ENCODE peak calls at places on chromosomes 12 and 14, in six cellular contexts. One of them, this sample, is unnamed.

GRCh38 chr12:1424674-1425395 is 169.5 kb downstream of the FBXL14 start:
- DNase-seq in HepG2: no peak
- DNase-seq in WTC11: no peak
- DNase-seq in H1: no peak
- DNase-seq in K562: no peak
- DNase-seq in GM12878: no peak
- DNase-seq in this sample: no peak

GRCh38 chr12:129049917-129050316 is 196.6 kb downstream of the GLT1D1 start:
- DNase-seq in K562: peak
- DNase-seq in HepG2: no peak
- DNase-seq in WTC11: no peak
- DNase-seq in H1: no peak
- DNase-seq in GM12878: no peak
- DNase-seq in this sample: no peak

GRCh38 chr12:12441891-12442461 is 85.1 kb downstream of the BORCS5 start:
- DNase-seq in GM12878: no peak
- DNase-seq in WTC11: no peak
- DNase-seq in H1: no peak
- DNase-seq in HepG2: no peak
- DNase-seq in K562: peak
- DNase-seq in this sample: no peak

GRCh38 chr12:55965941-55966407 is at the start of gene PMEL:
- DNase-seq in H1: no peak
- DNase-seq in K562: no peak
- DNase-seq in HepG2: no peak
- DNase-seq in WTC11: peak
- DNase-seq in GM12878: no peak
- DNase-seq in this sample: no peak

GRCh38 chr12:21547437-21547836 is 21.3 kb downstream of the SPX start:
- DNase-seq in K562: no peak
- DNase-seq in H1: no peak
- DNase-seq in WTC11: no peak
- DNase-seq in HepG2: no peak
- DNase-seq in GM12878: no peak
- DNase-seq in this sample: no peak

GRCh38 chr12:23113781-23114180 is 488.8 kb downstream of the ETNK1 start:
- DNase-seq in K562: no peak
- DNase-seq in GM12878: no peak
- DNase-seq in WTC11: no peak
- DNase-seq in H1: no peak
- DNase-seq in HepG2: no peak
- DNase-seq in this sample: no peak

GRCh38 chr14:103923863-103924262 is 4.4 kb upstream of the TDRD9 start:
- DNase-seq in WTC11: no peak
- DNase-seq in K562: peak
- DNase-seq in HepG2: no peak
- DNase-seq in H1: no peak
- DNase-seq in GM12878: no peak
- DNase-seq in this sample: no peak

GRCh38 chr12:12278899-12279298 is 12.1 kb upstream of the LRP6 start:
- DNase-seq in GM12878: no peak
- DNase-seq in HepG2: no peak
- DNase-seq in K562: no peak
- DNase-seq in H1: no peak
- DNase-seq in WTC11: no peak
- DNase-seq in this sample: no peak

GRCh38 chr12:57368349-57369095 is 62.3 kb downstream of the R3HDM2 start:
- DNase-seq in HepG2: peak
- DNase-seq in K562: no peak
- DNase-seq in H1: no peak
- DNase-seq in WTC11: no peak
- DNase-seq in GM12878: no peak
- DNase-seq in this sample: no peak

GRCh38 chr12:80954857-80955520 is 17.3 kb upstream of the LIN7A start:
- DNase-seq in H1: no peak
- DNase-seq in K562: no peak
- DNase-seq in GM12878: no peak
- DNase-seq in HepG2: no peak
- DNase-seq in WTC11: no peak
- DNase-seq in this sample: no peak

GRCh38 chr14:65412189-65412846 is at the start of gene FUT8:
- DNase-seq in WTC11: peak
- DNase-seq in K562: peak
- DNase-seq in HepG2: peak
- DNase-seq in H1: peak
- DNase-seq in GM12878: peak
- DNase-seq in this sample: peak

GRCh38 chr12:113092478-113093408 is 36.2 kb downstream of the DTX1 start:
- DNase-seq in GM12878: no peak
- DNase-seq in K562: peak
- DNase-seq in HepG2: no peak
- DNase-seq in H1: no peak
- DNase-seq in WTC11: peak
- DNase-seq in this sample: no peak

GRCh38 chr14:77051101-77051500 is 22.6 kb upstream of the IRF2BPL start:
- DNase-seq in K562: no peak
- DNase-seq in WTC11: no peak
- DNase-seq in GM12878: no peak
- DNase-seq in H1: no peak
- DNase-seq in HepG2: no peak
- DNase-seq in this sample: no peak

GRCh38 chr12:55727643-55728184 is 1.1 kb downstream of the CD63 start:
- DNase-seq in HepG2: no peak
- DNase-seq in H1: no peak
- DNase-seq in WTC11: no peak
- DNase-seq in K562: peak
- DNase-seq in GM12878: no peak
- DNase-seq in this sample: no peak

GRCh38 chr12:126191037-126191891 is 1126.0 kb downstream of the AACS start:
- DNase-seq in GM12878: no peak
- DNase-seq in H1: peak
- DNase-seq in HepG2: no peak
- DNase-seq in K562: no peak
- DNase-seq in WTC11: no peak
- DNase-seq in this sample: no peak

GRCh38 chr12:76866726-76867125 is 12.1 kb downstream of the CSRP2 start:
- DNase-seq in WTC11: no peak
- DNase-seq in H1: no peak
- DNase-seq in K562: no peak
- DNase-seq in HepG2: no peak
- DNase-seq in GM12878: no peak
- DNase-seq in this sample: no peak

GRCh38 chr12:101759396-101760047 is 20.3 kb upstream of the SYCP3 start:
- DNase-seq in K562: peak
- DNase-seq in H1: no peak
- DNase-seq in GM12878: no peak
- DNase-seq in HepG2: peak
- DNase-seq in WTC11: no peak
- DNase-seq in this sample: peak

GRCh38 chr14:51341338-51341737 is 101.3 kb downstream of the TMX1 start:
- DNase-seq in WTC11: no peak
- DNase-seq in GM12878: no peak
- DNase-seq in K562: no peak
- DNase-seq in H1: no peak
- DNase-seq in HepG2: no peak
- DNase-seq in this sample: no peak

GRCh38 chr14:28773917-28774691 is 7.5 kb downstream of the FOXG1 start:
- DNase-seq in H1: no peak
- DNase-seq in K562: peak
- DNase-seq in HepG2: no peak
- DNase-seq in WTC11: peak
- DNase-seq in GM12878: no peak
- DNase-seq in this sample: no peak

GRCh38 chr14:74638066-74638465 is 26.0 kb upstream of the LTBP2 start:
- DNase-seq in GM12878: no peak
- DNase-seq in HepG2: no peak
- DNase-seq in WTC11: no peak
- DNase-seq in H1: no peak
- DNase-seq in K562: no peak
- DNase-seq in this sample: no peak

GRCh38 chr14:103724116-103724515 is 8.5 kb downstream of the ZFYVE21 start:
- DNase-seq in WTC11: no peak
- DNase-seq in K562: peak
- DNase-seq in GM12878: no peak
- DNase-seq in HepG2: no peak
- DNase-seq in H1: no peak
- DNase-seq in this sample: no peak

GRCh38 chr14:20247651-20248246 is 8.7 kb downstream of the OR11H4 start:
- DNase-seq in H1: no peak
- DNase-seq in K562: peak
- DNase-seq in HepG2: peak
- DNase-seq in GM12878: no peak
- DNase-seq in WTC11: no peak
- DNase-seq in this sample: peak

GRCh38 chr12:5083955-5084849 is 40.5 kb downstream of the KCNA5 start:
- DNase-seq in H1: no peak
- DNase-seq in GM12878: peak
- DNase-seq in K562: peak
- DNase-seq in HepG2: peak
- DNase-seq in WTC11: no peak
- DNase-seq in this sample: peak

GRCh38 chr12:20792971-20793370 is 17.5 kb upstream of the SLCO1B3 start:
- DNase-seq in H1: no peak
- DNase-seq in WTC11: no peak
- DNase-seq in GM12878: no peak
- DNase-seq in K562: no peak
- DNase-seq in HepG2: no peak
- DNase-seq in this sample: no peak

GRCh38 chr12:14589169-14590004 is 21.7 kb upstream of the PLBD1 start:
- DNase-seq in HepG2: no peak
- DNase-seq in GM12878: no peak
- DNase-seq in WTC11: peak
- DNase-seq in K562: no peak
- DNase-seq in H1: no peak
- DNase-seq in this sample: no peak
- TF ChIP-seq ATF3 in HepG2: no peak
- TF ChIP-seq ATF3 in GM12878: no peak
- TF ChIP-seq ATF3 in WTC11: no peak
- TF ChIP-seq ATF3 in K562: no peak
- TF ChIP-seq ATF3 in H1: no peak
- TF ChIP-seq ATF3 in this sample: no peak

DNA sequence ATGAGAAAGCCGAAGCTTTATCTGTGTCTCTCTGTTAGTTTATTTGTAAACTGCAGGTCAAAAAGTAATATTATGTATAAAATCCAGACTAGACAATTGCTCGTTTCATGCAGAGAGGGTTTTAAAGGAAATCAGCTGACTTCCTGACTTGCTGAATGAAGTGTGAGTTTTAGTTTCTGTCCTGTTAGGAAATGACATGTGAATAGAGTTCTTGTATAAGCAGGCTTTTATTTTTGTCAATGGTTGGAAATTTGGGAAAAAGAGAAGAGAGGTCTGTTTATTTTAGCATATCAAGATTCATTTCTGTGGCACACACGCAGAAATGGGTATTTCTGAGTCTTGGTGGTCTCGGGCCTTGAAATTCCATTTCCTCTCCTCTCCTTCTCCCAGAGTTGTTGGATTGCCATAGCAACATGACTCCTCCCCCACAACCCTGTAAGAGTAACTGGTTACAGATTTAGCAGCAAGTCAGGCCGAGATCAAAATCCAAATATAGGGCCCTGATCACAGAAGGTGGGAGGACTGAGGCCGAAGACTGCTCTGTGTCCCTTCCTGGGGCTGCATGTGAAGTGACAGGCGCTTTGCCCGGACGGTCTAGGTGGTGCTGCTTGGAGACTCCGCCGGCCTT is 60.9 kb downstream of the SAMD4A start:
- DNase-seq in GM12878: peak
- DNase-seq in WTC11: no peak
- DNase-seq in K562: no peak
- DNase-seq in H1: no peak
- DNase-seq in HepG2: no peak
- DNase-seq in this sample: no peak
- TF ChIP-seq ATF3 in GM12878: no peak
- TF ChIP-seq ATF3 in WTC11: no peak
- TF ChIP-seq ATF3 in K562: no peak
- TF ChIP-seq ATF3 in H1: no peak
- TF ChIP-seq ATF3 in HepG2: no peak
- TF ChIP-seq ATF3 in this sample: no peak

DNA sequence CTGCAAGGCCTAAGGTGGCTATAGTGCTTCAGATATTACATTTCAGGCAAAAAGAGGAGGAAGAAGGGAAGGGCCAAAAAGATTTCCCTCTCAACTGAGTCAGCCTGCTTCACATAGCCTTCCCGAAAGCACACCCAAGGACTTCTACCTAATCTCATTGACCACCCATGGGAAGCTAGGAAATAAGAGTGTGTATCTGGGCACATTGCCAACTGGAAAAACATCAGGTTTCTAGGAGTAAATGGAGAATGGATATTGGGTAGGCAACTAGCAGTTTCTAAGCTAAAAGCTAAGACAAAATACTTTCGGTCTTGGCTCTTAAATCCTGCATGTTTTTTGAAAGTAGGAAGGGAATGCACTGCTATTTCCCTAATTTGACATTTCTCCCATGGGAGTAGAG is 221.7 kb upstream of the GRIP1 start:
- DNase-seq in GM12878: no peak
- DNase-seq in K562: no peak
- DNase-seq in WTC11: no peak
- DNase-seq in H1: no peak
- DNase-seq in HepG2: no peak
- DNase-seq in this sample: no peak
- TF ChIP-seq ATF3 in GM12878: no peak
- TF ChIP-seq ATF3 in K562: no peak
- TF ChIP-seq ATF3 in WTC11: no peak
- TF ChIP-seq ATF3 in H1: no peak
- TF ChIP-seq ATF3 in HepG2: no peak
- TF ChIP-seq ATF3 in this sample: no peak

GRCh38 chr12:93215290-93215678 is 162.4 kb upstream of the NUDT4 start:
- DNase-seq in HepG2: peak
- DNase-seq in WTC11: no peak
- DNase-seq in GM12878: no peak
- DNase-seq in H1: no peak
- DNase-seq in K562: no peak
- DNase-seq in this sample: no peak

GRCh38 chr12:93219947-93220346 is 157.8 kb upstream of the NUDT4 start:
- DNase-seq in WTC11: no peak
- DNase-seq in GM12878: no peak
- DNase-seq in HepG2: no peak
- DNase-seq in H1: no peak
- DNase-seq in K562: no peak
- DNase-seq in this sample: no peak

DNA sequence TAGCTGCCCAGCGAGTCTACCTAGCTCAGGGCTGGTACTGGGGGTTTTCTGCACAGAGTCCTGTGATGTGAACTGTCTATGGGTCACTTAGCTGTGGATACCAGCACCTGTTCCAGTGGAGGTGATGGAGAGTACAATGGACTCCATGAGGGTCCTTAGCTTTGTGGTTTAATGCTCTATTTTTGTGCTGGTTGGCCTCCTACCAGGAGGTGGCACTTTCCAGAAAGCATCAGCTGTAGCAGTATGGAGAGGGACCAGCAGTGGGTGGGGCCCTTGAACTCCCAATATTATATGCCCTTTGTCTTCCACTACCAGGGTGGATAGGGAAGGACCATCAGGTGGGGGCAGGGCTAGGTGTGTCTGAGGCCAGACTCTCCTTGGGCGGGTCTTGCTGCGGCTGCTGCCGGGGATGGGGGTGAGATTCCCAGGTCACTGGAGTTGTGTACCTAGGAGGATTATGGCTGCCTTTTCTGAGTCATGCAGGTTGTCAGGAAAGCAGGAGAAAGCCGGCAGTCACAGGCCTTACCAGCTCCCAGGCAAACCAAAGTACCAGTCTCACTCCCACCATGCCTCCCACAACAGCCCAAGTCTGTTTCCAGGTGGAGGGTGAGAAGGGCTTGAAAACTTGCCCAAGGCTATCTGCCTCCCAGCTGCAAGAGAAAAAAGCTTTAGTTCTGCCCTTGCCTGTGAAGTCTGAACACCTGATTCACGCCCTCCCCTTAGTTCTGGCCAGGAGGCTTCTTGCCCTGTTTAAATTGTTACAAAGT is 163.0 kb upstream of the NUDT4 start:
- DNase-seq in K562: no peak
- DNase-seq in HepG2: no peak
- DNase-seq in WTC11: no peak
- DNase-seq in H1: no peak
- DNase-seq in GM12878: no peak
- DNase-seq in this sample: no peak
- TF ChIP-seq ATF3 in K562: no peak
- TF ChIP-seq ATF3 in HepG2: no peak
- TF ChIP-seq ATF3 in WTC11: no peak
- TF ChIP-seq ATF3 in H1: no peak
- TF ChIP-seq ATF3 in GM12878: no peak
- TF ChIP-seq ATF3 in this sample: no peak

This sample was measured in HCT116.